ENCODE peak calls at places on chromosomes 2 and 18, in seven cellular contexts. E, H, J, Q, U, F and I are unnamed samples.
A peak's percentile ranks its signal among the peaks of the same experiment; 100 is the strongest.

GRCh38 chr2:100018794-100019193 is 123.6 kb downstream of the AFF3 start:
- DNase-seq in J (peak; percentile 38), F (no peak), E (no peak), Q (peak; percentile 64), U (peak; percentile 77), H (no peak), I (no peak)

GRCh38 chr2:140595107-140595506 is 1535.7 kb downstream of the LRP1B start:
- DNase-seq in E (no peak), F (no peak), J (no peak), H (no peak), Q (no peak), U (no peak), I (no peak)

GRCh38 chr2:12313445-12314118 is 403.2 kb upstream of the TRIB2 start:
- DNase-seq in J (no peak), H (peak; percentile 17), Q (no peak), U (peak; percentile 19), F (no peak), E (no peak), I (peak; percentile 3)

GRCh38 chr2:205198130-205198505 is 484.2 kb upstream of the NRP2 start:
- DNase-seq in H (peak; percentile 53), U (peak; percentile 86), J (no peak), Q (peak; percentile 57), F (no peak), E (no peak), I (no peak)

GRCh38 chr2:176502619-176503018 is 233.4 kb downstream of the MTX2 start:
- DNase-seq in J (peak; percentile 29), H (no peak), E (no peak), U (no peak), F (no peak), Q (no peak), I (no peak)

GRCh38 chr2:134664051-134664450 is 54.7 kb downstream of the TMEM163 start:
- DNase-seq in E (no peak), J (no peak), F (no peak), Q (no peak), H (no peak), U (no peak), I (no peak)

GRCh38 chr2:207974214-207974600 is 51.1 kb downstream of the PLEKHM3 start:
- DNase-seq in F (no peak), J (peak; percentile 26), U (no peak), Q (no peak), E (no peak), H (peak; percentile 33), I (no peak)

GRCh38 chr2:159084395-159085370 is 116.2 kb downstream of the TANC1 start:
- DNase-seq in E (no peak), H (no peak), J (no peak), U (peak; percentile 51), Q (no peak), F (no peak), I (no peak)

GRCh38 chr2:143802871-143803650 is 673.8 kb downstream of the ARHGAP15 start:
- DNase-seq in H (no peak), F (peak; percentile 59), Q (no peak), U (no peak), E (no peak), J (no peak), I (no peak)

GRCh38 chr2:75098856-75099255 is 100.5 kb downstream of the TACR1 start:
- DNase-seq in Q (peak; percentile 53), E (no peak), H (peak; percentile 69), F (no peak), U (peak; percentile 66), J (peak; percentile 19), I (peak; percentile 62)

GRCh38 chr2:55156326-55156725 is 75.8 kb downstream of the CLHC1 start:
- DNase-seq in J (no peak), Q (no peak), U (peak; percentile 55), F (no peak), E (no peak), H (no peak), I (no peak)

GRCh38 chr2:199739413-199740110 is 111.4 kb downstream of the FTCDNL1 start:
- DNase-seq in U (peak; percentile 66), F (peak; percentile 50), J (peak; percentile 83), Q (peak; percentile 78), H (peak; percentile 91), E (peak; percentile 42), I (peak; percentile 83)

GRCh38 chr2:207395535-207396251 is 134.1 kb upstream of the CREB1 start:
- DNase-seq in U (no peak), Q (peak; percentile 83), H (no peak), J (no peak), F (no peak), E (peak; percentile 27), I (peak; percentile 38)

GRCh38 chr2:42195559-42195958 is 26.4 kb downstream of the EML4 start:
- DNase-seq in H (no peak), J (peak; percentile 54), F (no peak), Q (peak; percentile 92), E (peak; percentile 41), U (peak; percentile 80), I (no peak)

GRCh38 chr2:60652822-60653315 is 99.4 kb upstream of the BCL11A start:
- DNase-seq in E (no peak), J (no peak), H (no peak), U (no peak), F (no peak), Q (no peak), I (no peak)

GRCh38 chr2:181953773-181954537 is 31.7 kb upstream of the PPP1R1C start:
- DNase-seq in F (peak; percentile 79), Q (peak; percentile 83), E (peak; percentile 83), J (peak; percentile 84), U (peak; percentile 51), H (peak; percentile 95), I (peak; percentile 90)

GRCh38 chr2:64325477-64325851 is 128.5 kb upstream of the LGALSL start:
- DNase-seq in H (no peak), Q (no peak), F (no peak), J (no peak), U (peak; percentile 62), E (no peak), I (no peak)

GRCh38 chr2:175080479-175080878 is 75.3 kb upstream of the CHN1 start:
- DNase-seq in J (no peak), U (no peak), Q (peak; percentile 15), E (no peak), F (no peak), H (no peak), I (no peak)

GRCh38 chr2:95669441-95669994 is 77.7 kb downstream of the TRIM43 start:
- DNase-seq in J (no peak), E (no peak), F (no peak), Q (no peak), H (no peak), U (peak; percentile 50), I (no peak)

GRCh38 chr2:3635171-3636008 is 22.6 kb upstream of the ALLC start:
- DNase-seq in U (peak; percentile 42), F (no peak), E (no peak), H (no peak), J (no peak), Q (peak; percentile 9), I (no peak)

GRCh38 chr2:196376984-196377877 is 205.9 kb upstream of the STK17B start:
- DNase-seq in F (no peak), H (no peak), Q (no peak), J (no peak), U (peak; percentile 54), E (no peak), I (no peak)

GRCh38 chr18:49041677-49042570 is 91.2 kb upstream of the SMAD7 start:
- DNase-seq in Q (peak; percentile 46), F (peak; percentile 36), H (peak; percentile 82), U (peak; percentile 68), J (peak; percentile 57), E (peak; percentile 16), I (peak; percentile 45)

GRCh38 chr2:110219496-110220192 is 7.3 kb upstream of the MTLN start:
- DNase-seq in H (no peak), Q (peak; percentile 15), J (no peak), U (peak; percentile 74), F (peak; percentile 36), E (no peak), I (no peak)

GRCh38 chr2:88170472-88170892 is 336 bp downstream of the THNSL2 start:
- DNase-seq in F (no peak), U (peak; percentile 77), Q (no peak), E (no peak), J (peak; percentile 44), H (peak; percentile 76), I (no peak)

GRCh38 chr2:172284209-172284608 is 143.2 kb upstream of the ITGA6 start:
- DNase-seq in H (no peak), U (no peak), Q (no peak), J (no peak), F (no peak), E (no peak), I (no peak)

GRCh38 chr2:101410716-101411115 is 23.4 kb upstream of the CREG2 start:
- DNase-seq in U (no peak), H (no peak), E (no peak), J (no peak), F (no peak), Q (peak; percentile 88), I (no peak)

DNA sequence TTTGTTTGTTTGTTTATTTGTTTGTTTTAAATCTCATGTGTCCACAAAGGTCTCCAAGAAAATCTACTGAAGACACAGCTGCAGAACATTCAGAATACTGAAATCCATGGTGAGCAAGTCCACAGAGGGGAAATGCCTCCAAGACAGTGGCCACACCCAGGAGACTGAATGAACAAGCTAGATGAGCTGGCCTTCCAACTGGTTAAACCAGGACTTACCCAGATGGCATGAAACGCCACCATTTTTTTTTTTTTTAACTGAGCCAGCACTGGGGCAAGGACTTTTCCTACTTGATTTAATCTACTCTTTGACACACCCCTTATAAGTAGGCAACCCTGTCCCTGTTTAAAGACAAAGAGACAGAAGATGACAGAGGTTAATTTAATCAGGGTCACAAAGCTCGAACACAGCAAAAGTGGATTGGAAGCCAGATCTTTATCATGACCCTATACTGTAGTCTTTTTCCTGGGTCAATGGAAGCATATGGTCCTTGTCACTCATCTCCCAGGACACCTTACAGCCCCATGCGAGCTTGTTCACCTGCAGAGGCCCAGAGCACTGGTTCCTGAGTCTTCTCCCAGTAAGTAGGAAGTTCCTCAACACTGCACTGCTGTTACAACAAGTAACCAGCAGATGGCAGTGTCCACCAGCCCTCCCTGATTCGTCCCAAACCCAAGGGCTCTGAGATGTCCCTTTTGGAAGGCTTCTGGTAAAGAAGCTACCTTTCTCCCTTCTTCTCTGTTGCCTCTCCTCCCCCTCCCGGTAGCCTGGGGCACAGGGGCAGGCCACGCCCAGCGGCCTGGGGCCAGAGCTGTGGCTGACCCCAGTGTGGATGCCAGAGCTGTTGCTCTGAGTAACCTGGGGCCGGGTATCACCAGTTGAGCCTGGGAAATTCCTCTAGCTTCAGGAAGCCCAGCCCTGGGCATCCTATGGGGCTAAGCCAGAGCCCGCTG is 5.6 kb upstream of the GDF7 start:
- DNase-seq in U (peak; percentile 88), F (peak; percentile 70), E (peak; percentile 69), J (peak; percentile 78), H (peak; percentile 88), Q (peak; percentile 86), I (peak; percentile 78)
- TF ChIP-seq EZH2 in U (no peak), F (no peak), E (no peak), J (no peak), H (no peak), Q (no peak), I (peak; percentile 60)

GRCh38 chr2:65397122-65397521 is 35.3 kb downstream of the SPRED2 start:
- DNase-seq in F (no peak), Q (peak; percentile 55), H (no peak), U (peak; percentile 62), J (no peak), E (no peak), I (no peak)
- H3K4me2 ChIP-seq in F (no peak overlapping the region), Q (peak overlapping the region; percentile 82), H (no peak overlapping the region), U (peak overlapping the region; percentile 56), J (peak overlapping the region; percentile 59), E (peak overlapping the region; percentile 11), I (no peak overlapping the region)

GRCh38 chr2:45207105-45207504 is 197.9 kb upstream of the SIX2 start:
- DNase-seq in F (no peak), U (no peak), H (no peak), Q (no peak), E (no peak), J (no peak), I (no peak)
- TF ChIP-seq EZH2phosphoT487 in F (no peak), U (no peak), H (no peak), Q (no peak), E (no peak), J (no peak), I (no peak)

GRCh38 chr2:98936917-98937351 is 909 bp upstream of the CRACDL start:
- DNase-seq in Q (no peak), H (peak; percentile 65), U (no peak), E (no peak), J (no peak), F (no peak), I (peak; percentile 81)
- TF ChIP-seq EZH2 in Q (no peak), H (peak; percentile 48), U (peak; percentile 51), E (no peak), J (peak; percentile 92), F (no peak), I (peak; percentile 78)